ENCODE peak calls at places on chromosomes 4 and X, in seven cellular contexts. One of them, this sample, is unnamed.

GRCh38 chr4:7199129-7199725 is 6.9 kb downstream of the SORCS2 start:
- DNase-seq in HCT116: no peak
- DNase-seq in SW 1271: no peak
- DNase-seq in naive B cell: no peak
- DNase-seq in GM12892: no peak
- DNase-seq in M059J: no peak
- DNase-seq in GM04504: no peak
- DNase-seq in this sample: no peak

GRCh38 chrX:152154050-152154449 is 15.7 kb upstream of the MAGEA10 start:
- DNase-seq in HCT116: no peak
- DNase-seq in SW 1271: no peak
- DNase-seq in naive B cell: no peak
- DNase-seq in GM12892: no peak
- DNase-seq in M059J: no peak
- DNase-seq in GM04504: no peak
- DNase-seq in this sample: no peak

GRCh38 chr4:128848461-128848860 is 39.0 kb downstream of the JADE1 start:
- DNase-seq in HCT116: no peak
- DNase-seq in SW 1271: no peak
- DNase-seq in naive B cell: no peak
- DNase-seq in GM12892: no peak
- DNase-seq in M059J: no peak
- DNase-seq in GM04504: no peak
- DNase-seq in this sample: no peak

GRCh38 chr4:173494013-173494970 is 35.7 kb downstream of the HAND2 start:
- DNase-seq in HCT116: peak
- DNase-seq in SW 1271: peak
- DNase-seq in naive B cell: no peak
- DNase-seq in GM12892: no peak
- DNase-seq in M059J: peak
- DNase-seq in GM04504: no peak
- DNase-seq in this sample: peak

GRCh38 chr4:139314047-139314800 is 11.9 kb upstream of the NDUFC1 start:
- DNase-seq in HCT116: no peak
- DNase-seq in SW 1271: no peak
- DNase-seq in naive B cell: no peak
- DNase-seq in GM12892: no peak
- DNase-seq in M059J: no peak
- DNase-seq in GM04504: no peak
- DNase-seq in this sample: no peak

GRCh38 chrX:96984538-96984937 is 100.8 kb downstream of the RPA4 start:
- DNase-seq in HCT116: no peak
- DNase-seq in SW 1271: no peak
- DNase-seq in naive B cell: no peak
- DNase-seq in GM12892: no peak
- DNase-seq in M059J: no peak
- DNase-seq in GM04504: no peak
- DNase-seq in this sample: no peak

GRCh38 chr4:175787948-175788347 is 24.1 kb downstream of the GPM6A start:
- DNase-seq in HCT116: no peak
- DNase-seq in SW 1271: no peak
- DNase-seq in naive B cell: no peak
- DNase-seq in GM12892: no peak
- DNase-seq in M059J: no peak
- DNase-seq in GM04504: no peak
- DNase-seq in this sample: no peak

GRCh38 chrX:31608651-31609050 is 536.8 kb upstream of the FTHL17 start:
- DNase-seq in HCT116: no peak
- DNase-seq in SW 1271: no peak
- DNase-seq in naive B cell: no peak
- DNase-seq in GM12892: no peak
- DNase-seq in M059J: no peak
- DNase-seq in GM04504: no peak
- DNase-seq in this sample: no peak

GRCh38 chrX:22345884-22346283 is 73.2 kb downstream of the CBLL2 start:
- DNase-seq in HCT116: no peak
- DNase-seq in SW 1271: no peak
- DNase-seq in naive B cell: no peak
- DNase-seq in GM12892: no peak
- DNase-seq in M059J: peak
- DNase-seq in GM04504: no peak
- DNase-seq in this sample: no peak

GRCh38 chrX:69221239-69222102 is 56.2 kb upstream of the PJA1 start:
- DNase-seq in HCT116: no peak
- DNase-seq in SW 1271: no peak
- DNase-seq in naive B cell: no peak
- DNase-seq in GM12892: no peak
- DNase-seq in M059J: no peak
- DNase-seq in GM04504: no peak
- DNase-seq in this sample: no peak

GRCh38 chr4:107930821-107931774 is at the start of gene CYP2U1:
- DNase-seq in HCT116: peak
- DNase-seq in SW 1271: peak
- DNase-seq in naive B cell: peak
- DNase-seq in GM12892: peak
- DNase-seq in M059J: peak
- DNase-seq in GM04504: peak
- DNase-seq in this sample: peak

GRCh38 chrX:108699368-108699767 is 37.0 kb downstream of the IRS4 start:
- DNase-seq in HCT116: peak
- DNase-seq in SW 1271: no peak
- DNase-seq in naive B cell: no peak
- DNase-seq in GM12892: no peak
- DNase-seq in M059J: peak
- DNase-seq in GM04504: peak
- DNase-seq in this sample: no peak

GRCh38 chr4:1872918-1873269 is 1.7 kb downstream of the NSD2 start:
- DNase-seq in HCT116: no peak
- DNase-seq in SW 1271: peak
- DNase-seq in naive B cell: no peak
- DNase-seq in GM12892: no peak
- DNase-seq in M059J: peak
- DNase-seq in GM04504: peak
- DNase-seq in this sample: no peak

GRCh38 chr4:89757154-89757723 is 79.7 kb downstream of the SNCA start:
- DNase-seq in HCT116: no peak
- DNase-seq in SW 1271: no peak
- DNase-seq in naive B cell: no peak
- DNase-seq in GM12892: no peak
- DNase-seq in M059J: no peak
- DNase-seq in GM04504: no peak
- DNase-seq in this sample: no peak

GRCh38 chr4:73021634-73022033 is 47.9 kb downstream of the COX18 start:
- DNase-seq in HCT116: peak
- DNase-seq in SW 1271: no peak
- DNase-seq in naive B cell: no peak
- DNase-seq in GM12892: no peak
- DNase-seq in M059J: peak
- DNase-seq in GM04504: peak
- DNase-seq in this sample: peak

GRCh38 chr4:138223191-138223910 is 18.8 kb downstream of the SLC7A11 start:
- DNase-seq in HCT116: no peak
- DNase-seq in SW 1271: no peak
- DNase-seq in naive B cell: no peak
- DNase-seq in GM12892: no peak
- DNase-seq in M059J: no peak
- DNase-seq in GM04504: no peak
- DNase-seq in this sample: no peak

GRCh38 chrX:123424546-123424945 is 240.5 kb downstream of the GRIA3 start:
- DNase-seq in HCT116: no peak
- DNase-seq in SW 1271: no peak
- DNase-seq in naive B cell: no peak
- DNase-seq in GM12892: no peak
- DNase-seq in M059J: peak
- DNase-seq in GM04504: peak
- DNase-seq in this sample: no peak

GRCh38 chr4:151649461-151649860 is 111.3 kb downstream of the GATB start:
- DNase-seq in HCT116: no peak
- DNase-seq in SW 1271: no peak
- DNase-seq in naive B cell: no peak
- DNase-seq in GM12892: no peak
- DNase-seq in M059J: no peak
- DNase-seq in GM04504: no peak
- DNase-seq in this sample: no peak

GRCh38 chrX:130555341-130555740 is 153.6 kb downstream of the RBMX2 start:
- DNase-seq in HCT116: no peak
- DNase-seq in SW 1271: no peak
- DNase-seq in naive B cell: no peak
- DNase-seq in GM12892: no peak
- DNase-seq in M059J: no peak
- DNase-seq in GM04504: peak
- DNase-seq in this sample: no peak

GRCh38 chr4:107586321-107586720 is 133.7 kb downstream of the PAPSS1 start:
- DNase-seq in HCT116: no peak
- DNase-seq in SW 1271: no peak
- DNase-seq in naive B cell: no peak
- DNase-seq in GM12892: no peak
- DNase-seq in M059J: no peak
- DNase-seq in GM04504: no peak
- DNase-seq in this sample: no peak

GRCh38 chr4:27711041-27711440 is 850.4 kb downstream of the STIM2 start:
- DNase-seq in HCT116: no peak
- DNase-seq in SW 1271: no peak
- DNase-seq in naive B cell: no peak
- DNase-seq in GM12892: no peak
- DNase-seq in M059J: no peak
- DNase-seq in GM04504: no peak
- DNase-seq in this sample: no peak

GRCh38 chr4:66736593-66736992 is 808.7 kb downstream of the CENPC start:
- DNase-seq in HCT116: no peak
- DNase-seq in SW 1271: no peak
- DNase-seq in naive B cell: no peak
- DNase-seq in GM12892: no peak
- DNase-seq in M059J: no peak
- DNase-seq in GM04504: no peak
- DNase-seq in this sample: no peak

GRCh38 chr4:134327274-134328122 is 125.9 kb upstream of the PABPC4L start:
- DNase-seq in HCT116: no peak
- DNase-seq in SW 1271: no peak
- DNase-seq in naive B cell: no peak
- DNase-seq in GM12892: no peak
- DNase-seq in M059J: no peak
- DNase-seq in GM04504: no peak
- DNase-seq in this sample: no peak

GRCh38 chrX:341541-342101 is 23.0 kb upstream of the GTPBP6 start:
- DNase-seq in HCT116: no peak
- DNase-seq in SW 1271: no peak
- DNase-seq in naive B cell: no peak
- DNase-seq in GM12892: no peak
- DNase-seq in M059J: no peak
- DNase-seq in GM04504: no peak
- DNase-seq in this sample: no peak

GRCh38 chr4:8281519-8282133 is 12.1 kb downstream of the HTRA3 start:
- DNase-seq in HCT116: no peak
- DNase-seq in SW 1271: no peak
- DNase-seq in naive B cell: no peak
- DNase-seq in GM12892: no peak
- DNase-seq in M059J: no peak
- DNase-seq in GM04504: peak
- DNase-seq in this sample: no peak

GRCh38 chr4:113683143-113683542 is 78.4 kb downstream of the CAMK2D start:
- DNase-seq in HCT116: no peak
- DNase-seq in SW 1271: no peak
- DNase-seq in naive B cell: peak
- DNase-seq in GM12892: peak
- DNase-seq in M059J: no peak
- DNase-seq in GM04504: no peak
- DNase-seq in this sample: no peak

GRCh38 chr4:189048119-189048518 is 892.6 kb upstream of the FRG1 start:
- DNase-seq in HCT116: no peak
- DNase-seq in SW 1271: no peak
- DNase-seq in naive B cell: no peak
- DNase-seq in GM12892: no peak
- DNase-seq in M059J: peak
- DNase-seq in GM04504: no peak
- DNase-seq in this sample: no peak

This sample was measured in H54.